ENCODE peak calls at places on chromosome 10, in four cellular contexts. O, A, Q and P are unnamed samples.

GRCh38 chr10:17607060-17607459 is 10.1 kb downstream of the HACD1 start:
- DNase-seq in O (no peak), Q (no peak), A (no peak), P (no peak)

GRCh38 chr10:78274491-78274890 is 240.8 kb downstream of the RPS24 start:
- DNase-seq in Q (no peak), A (no peak), O (no peak), P (no peak)

GRCh38 chr10:70722820-70723424 is 50.6 kb downstream of the ADAMTS14 start:
- DNase-seq in O (no peak), A (no peak), Q (no peak), P (peak; percentile 65)

GRCh38 chr10:36349445-36350063 is 707.5 kb upstream of the FZD8 start:
- DNase-seq in A (no peak), O (no peak), Q (no peak), P (peak; percentile 69)

GRCh38 chr10:79438699-79439085 is 6.7 kb downstream of the ZCCHC24 start:
- DNase-seq in Q (no peak), A (no peak), O (no peak), P (no peak)

GRCh38 chr10:5964736-5965135 is 12.6 kb downstream of the IL15RA start:
- DNase-seq in A (no peak), O (no peak), Q (no peak), P (no peak)

GRCh38 chr10:102796407-102797176 is 40.6 kb downstream of the CYP17A1 start:
- DNase-seq in O (peak; percentile 72), Q (peak; percentile 64), A (peak; percentile 4), P (peak; percentile 65)

GRCh38 chr10:76393875-76394706 is 962.7 kb downstream of the LRMDA start:
- DNase-seq in O (no peak), Q (no peak), A (no peak), P (peak; percentile 24)

GRCh38 chr10:52621635-52622079 is 150.9 kb downstream of the MBL2 start:
- DNase-seq in O (no peak), A (no peak), Q (no peak), P (no peak)

GRCh38 chr10:10609379-10609955 is 408.2 kb upstream of the CELF2 start:
- DNase-seq in O (no peak), Q (no peak), A (no peak), P (no peak)

GRCh38 chr10:78741541-78741940 is 327.2 kb upstream of the ZMIZ1 start:
- DNase-seq in A (no peak), Q (no peak), O (no peak), P (no peak)

GRCh38 chr10:129929343-129930297 is 34.5 kb downstream of the EBF3 start:
- DNase-seq in A (no peak), O (no peak), Q (no peak), P (no peak)

GRCh38 chr10:78472542-78472890 is 438.9 kb downstream of the RPS24 start:
- DNase-seq in O (peak; percentile 4), Q (no peak), A (no peak), P (no peak)